ENCODE peak calls at places on chromosomes 16 and 17, in five cellular contexts. O is OCI-LY7, E is upper lobe of right lung, T is hepatocyte, C is PC-3. F is an unnamed sample.

GRCh38 chr17:27379863-27380533 is 76.2 kb upstream of the KSR1 start:
- DNase-seq in O (no peak), E (peak), T (peak), C (peak), F (no peak)

GRCh38 chr16:68644303-68644702 is 807 bp upstream of the CDH3 start:
- DNase-seq in O (no peak), E (no peak), T (peak), C (no peak), F (no peak)

GRCh38 chr17:62802531-62803205 is 5.4 kb downstream of the MARCHF10 start:
- DNase-seq in O (no peak), E (no peak), T (no peak), C (no peak), F (no peak)

GRCh38 chr17:50094753-50095616 is at the start of gene PDK2:
- DNase-seq in O (peak), E (peak), T (peak), C (peak), F (no peak)

GRCh38 chr16:19885456-19886060 is 910 bp upstream of the GPRC5B start:
- DNase-seq in O (no peak), E (peak), T (no peak), C (no peak), F (no peak)

GRCh38 chr16:82229800-82230619 is 60.0 kb upstream of the MPHOSPH6 start:
- DNase-seq in O (peak), E (peak), T (peak), C (peak), F (peak)

GRCh38 chr17:28645576-28645939 is 600 bp upstream of the BLTP2 start:
- DNase-seq in O (no peak), E (no peak), T (no peak), C (no peak), F (no peak)

GRCh38 chr17:72734611-72735010 is 357.9 kb downstream of the SLC39A11 start:
- DNase-seq in O (no peak), E (no peak), T (no peak), C (no peak), F (no peak)

GRCh38 chr16:52976539-52977167 is 76.0 kb downstream of the CHD9NB start:
- DNase-seq in O (peak), E (no peak), T (peak), C (peak), F (no peak)
- TF ChIP-seq CTCF in O (peak), E (peak), T (peak), C (peak), F (peak)

GRCh38 chr17:35086164-35086563 is 22.7 kb upstream of the RFFL start:
- DNase-seq in O (no peak), E (no peak), T (no peak), C (no peak), F (no peak)

GRCh38 chr17:35082073-35082657 is 18.7 kb upstream of the RFFL start:
- DNase-seq in O (peak), E (no peak), T (no peak), C (peak), F (no peak)

GRCh38 chr17:35086931-35087573 is 23.5 kb upstream of the RFFL start:
- DNase-seq in O (no peak), E (no peak), T (peak), C (peak), F (no peak)

GRCh38 chr17:35083071-35083470 is 19.6 kb upstream of the RFFL start:
- DNase-seq in O (no peak), E (no peak), T (no peak), C (no peak), F (no peak)

DNA sequence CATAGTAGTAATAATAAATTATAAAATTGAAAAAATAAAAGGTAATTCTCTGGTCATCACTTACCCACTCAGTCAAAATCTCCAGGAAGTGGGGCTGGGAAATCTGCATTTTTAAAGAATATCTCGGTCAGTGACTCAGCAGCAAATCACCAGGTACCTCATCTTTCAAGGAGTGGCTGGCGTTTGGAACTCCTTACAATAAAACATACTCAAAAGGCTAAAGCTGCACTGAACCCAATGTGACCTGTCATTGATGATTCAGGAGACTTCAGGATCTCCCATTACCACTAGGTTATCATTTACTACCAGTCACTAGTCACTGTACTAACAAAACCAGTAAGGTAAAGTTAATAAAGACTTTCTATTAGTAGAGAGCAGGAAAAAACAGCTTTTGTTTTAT is 21.5 kb upstream of the RFFL start:
- DNase-seq in O (no peak), E (no peak), T (peak), C (peak), F (no peak)
- H3K4me3 ChIP-seq in O (no peak), E (no peak), T (no peak), C (peak), F (no peak)

GRCh38 chr16:50677351-50677750 is 3.8 kb downstream of the SNX20 start:
- DNase-seq in O (no peak), E (no peak), T (no peak), C (no peak), F (no peak)
- TF ChIP-seq CTCF in O (peak), E (peak), T (no peak), C (peak), F (peak)

GRCh38 chr16:49855280-49855821 is 561 bp downstream of the ZNF423 start:
- DNase-seq in O (peak), E (peak), T (peak), C (peak), F (no peak)
- H3K4me3 ChIP-seq in O (peak), E (peak), T (peak), C (peak), F (peak)

F was measured in epithelial cell of proximal tubule.